ENCODE peak calls at places on chromosomes 16 and 17, in four cellular contexts. Z is cardiac fibroblast, S is MCF 10A, C is omental fat pad. H is an unnamed sample.
A peak's percentile ranks its signal among the peaks of the same experiment; 100 is the strongest.

GRCh38 chr17:556431-556995 is 158.1 kb downstream of the VPS53 start:
- DNase-seq in Z (peak; percentile 58), S (no peak), C (no peak), H (peak; percentile 51)

GRCh38 chr17:66737524-66737923 is 97.4 kb upstream of the CACNG5 start:
- DNase-seq in Z (peak; percentile 76), S (no peak), C (no peak), H (peak; percentile 77)

GRCh38 chr17:18093616-18094408 is 6.1 kb downstream of the DRG2 start:
- DNase-seq in Z (peak; percentile 82), S (peak; percentile 62), C (no peak), H (peak; percentile 92)

GRCh38 chr17:44122825-44123355 is 551 bp downstream of the HDAC5 start:
- DNase-seq in Z (no peak), S (no peak), C (no peak), H (no peak)

GRCh38 chr16:52562770-52563169 is 15.8 kb upstream of the TOX3 start:
- DNase-seq in Z (no peak), S (no peak), C (no peak), H (no peak)

GRCh38 chr16:31143889-31144148 is 6.0 kb downstream of the PRSS36 start:
- DNase-seq in Z (no peak), S (no peak), C (no peak), H (no peak)

GRCh38 chr16:71552698-71553503 is 24.0 kb downstream of the TAT start:
- DNase-seq in Z (no peak), S (peak; percentile 30), C (no peak), H (no peak)

GRCh38 chr16:27618611-27619380 is 68.9 kb downstream of the KATNIP start:
- DNase-seq in Z (no peak), S (no peak), C (no peak), H (peak; percentile 24)

GRCh38 chr17:77110006-77110374 is 30.8 kb upstream of the SEC14L1 start:
- DNase-seq in Z (peak; percentile 89), S (no peak), C (no peak), H (peak; percentile 77)

GRCh38 chr17:72479113-72479512 is 358.3 kb downstream of the SOX9 start:
- DNase-seq in Z (no peak), S (no peak), C (no peak), H (no peak)

GRCh38 chr17:27504188-27504995 is 48.1 kb downstream of the KSR1 start:
- DNase-seq in Z (peak; percentile 43), S (no peak), C (no peak), H (peak; percentile 38)

GRCh38 chr17:17351901-17352781 is 49.0 kb downstream of the NT5M start:
- DNase-seq in Z (peak; percentile 54), S (no peak), C (no peak), H (peak; percentile 33)

GRCh38 chr16:57807968-57808528 is 5.8 kb upstream of the KIFC3 start:
- DNase-seq in Z (peak; percentile 89), S (peak; percentile 92), C (peak; percentile 74), H (peak; percentile 94)

GRCh38 chr17:2468270-2468669 is 43.4 kb downstream of the METTL16 start:
- DNase-seq in Z (peak; percentile 83), S (no peak), C (no peak), H (no peak)

GRCh38 chr16:14455577-14455976 is 174.5 kb downstream of the PARN start:
- DNase-seq in Z (no peak), S (no peak), C (no peak), H (peak; percentile 13)

GRCh38 chr17:39745335-39746144 is 7.8 kb downstream of the GRB7 start:
- DNase-seq in Z (no peak), S (no peak), C (no peak), H (no peak)

GRCh38 chr17:17060930-17061329 is 18.7 kb downstream of the MPRIP start:
- DNase-seq in Z (no peak), S (no peak), C (no peak), H (no peak)

GRCh38 chr16:57462209-57462977 is at the start of gene POLR2C:
- DNase-seq in Z (peak; percentile 90), S (peak; percentile 81), C (peak; percentile 71), H (peak; percentile 88)

GRCh38 chr17:21042434-21043295 is at the start of gene USP22:
- DNase-seq in Z (no peak), S (no peak), C (no peak), H (no peak)

GRCh38 chr17:48505788-48506187 is 25.0 kb downstream of the HOXB1 start:
- DNase-seq in Z (peak; percentile 78), S (peak; percentile 76), C (no peak), H (peak; percentile 67)

GRCh38 chr17:30218689-30219266 is 16.7 kb downstream of the SLC6A4 start:
- DNase-seq in Z (no peak), S (no peak), C (no peak), H (no peak)

GRCh38 chr16:11629071-11630030 is 38.9 kb upstream of the SNN start:
- DNase-seq in Z (no peak), S (no peak), C (no peak), H (peak; percentile 96)

GRCh38 chr16:57590654-57591085 is 37.8 kb upstream of the ADGRG1 start:
- DNase-seq in Z (peak; percentile 70), S (peak; percentile 64), C (no peak), H (peak; percentile 80)

GRCh38 chr17:80225230-80225629 is 5.0 kb downstream of the SLC26A11 start:
- DNase-seq in Z (no peak), S (no peak), C (no peak), H (no peak)
- TF ChIP-seq CTCF in Z (no peak), S (no peak), C (no peak), H (no peak)

DNA sequence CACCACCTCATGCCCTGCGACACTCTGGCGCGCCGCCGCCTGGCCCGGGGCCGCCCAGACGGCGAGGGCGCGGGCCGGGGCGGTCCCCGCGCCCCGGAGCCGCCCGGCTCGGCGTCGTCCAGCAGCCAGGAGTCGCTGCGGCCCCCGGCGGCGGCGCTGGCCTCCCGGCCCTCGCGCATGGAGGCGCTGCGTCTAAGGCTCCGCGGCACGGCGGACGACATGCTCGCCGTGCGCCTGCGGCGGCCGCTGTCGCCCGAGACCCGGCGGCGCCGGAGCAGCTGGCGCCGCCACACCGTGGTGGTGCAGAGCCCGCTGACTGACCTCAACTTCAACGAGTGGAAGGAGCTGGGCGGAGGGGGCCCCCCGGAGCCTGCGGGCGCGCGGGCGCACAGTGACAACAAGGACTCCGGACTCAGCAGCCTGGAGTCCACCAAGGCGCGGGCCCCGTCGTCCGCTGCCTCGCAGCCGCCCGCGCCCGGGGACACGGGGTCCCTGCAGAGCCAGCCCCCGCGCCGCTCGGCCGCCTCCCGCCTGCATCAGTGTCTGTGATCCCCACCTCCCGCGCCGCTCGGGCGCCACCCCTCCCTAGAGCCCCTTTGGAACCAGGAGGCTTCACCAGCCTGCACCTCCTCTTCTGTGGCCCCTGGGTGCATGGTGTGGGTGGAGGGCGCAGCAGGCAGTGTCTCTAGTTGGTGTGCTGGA is 82.3 kb downstream of the ARHGAP23 start:
- DNase-seq in Z (peak; percentile 55), S (no peak), C (no peak), H (peak; percentile 47)
- TF ChIP-seq CTCF in Z (no peak), S (no peak), C (no peak), H (no peak)

GRCh38 chr16:4471869-4472268 is 2.6 kb downstream of the NMRAL1 start:
- DNase-seq in Z (no peak), S (no peak), C (no peak), H (no peak)

GRCh38 chr16:4472880-4473279 is 1.5 kb downstream of the NMRAL1 start:
- DNase-seq in Z (no peak), S (no peak), C (no peak), H (no peak)

GRCh38 chr16:4474192-4474961 is at the start of gene NMRAL1:
- DNase-seq in Z (peak; percentile 96), S (peak; percentile 94), C (peak; percentile 81), H (peak; percentile 93)

GRCh38 chr16:4477966-4478365 is 1.8 kb downstream of the HMOX2 start:
- DNase-seq in Z (peak; percentile 63), S (peak; percentile 73), C (no peak), H (peak; percentile 50)

DNA sequence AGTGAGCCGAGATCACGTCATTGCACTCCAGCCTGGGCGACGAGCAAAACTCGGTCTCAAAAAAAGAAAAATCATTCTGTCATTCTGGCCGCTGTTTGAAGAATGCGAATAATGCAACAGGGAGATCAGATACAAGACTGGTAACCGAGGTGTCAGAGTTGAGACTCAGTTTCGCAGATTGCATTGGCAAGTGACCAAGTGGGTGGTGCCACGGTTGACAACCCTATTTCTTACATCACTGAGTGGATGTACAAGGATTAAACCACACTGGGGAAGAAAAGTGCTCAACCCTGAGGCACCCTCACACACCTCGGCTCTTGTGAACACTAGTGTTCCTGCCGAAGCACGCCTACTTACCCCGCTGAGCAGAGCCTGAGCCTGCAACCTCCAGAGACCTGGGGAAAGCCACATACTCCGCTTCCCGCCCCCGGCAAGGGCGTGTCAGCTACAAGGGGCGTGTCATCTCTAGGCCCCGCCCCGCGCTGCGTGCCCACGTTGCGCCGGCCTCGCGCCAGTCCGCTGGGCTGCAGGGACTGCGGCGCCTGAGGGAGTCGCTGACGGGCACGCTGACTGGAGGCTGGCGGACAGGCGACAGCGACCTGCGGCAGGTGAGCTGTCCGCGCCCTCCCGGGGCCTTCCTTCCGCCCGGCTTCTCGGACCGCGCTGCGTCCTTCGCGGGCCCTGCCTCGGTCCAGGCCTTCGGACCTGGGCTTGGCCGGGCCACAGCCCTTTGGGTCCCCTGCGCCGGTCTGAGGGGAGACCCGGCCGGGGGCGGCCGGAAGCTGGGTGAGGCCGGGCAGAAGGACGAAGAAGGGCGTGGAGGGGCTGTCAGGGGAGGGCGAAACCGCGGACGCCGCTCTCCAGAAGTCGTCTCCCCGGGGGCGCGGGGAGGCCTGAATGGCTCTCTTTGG is at the start of gene HMOX2:
- DNase-seq in Z (peak; percentile 93), S (peak; percentile 92), C (peak; percentile 90), H (peak; percentile 92)
- TF ChIP-seq CTCF in Z (no peak), S (peak; percentile 41), C (no peak), H (peak; percentile 27)

GRCh38 chr16:19213885-19214284 is 45.8 kb downstream of the SYT17 start:
- DNase-seq in Z (no peak), S (no peak), C (no peak), H (no peak)
- TF ChIP-seq CTCF in Z (no peak), S (no peak), C (no peak), H (peak; percentile 3)

DNA sequence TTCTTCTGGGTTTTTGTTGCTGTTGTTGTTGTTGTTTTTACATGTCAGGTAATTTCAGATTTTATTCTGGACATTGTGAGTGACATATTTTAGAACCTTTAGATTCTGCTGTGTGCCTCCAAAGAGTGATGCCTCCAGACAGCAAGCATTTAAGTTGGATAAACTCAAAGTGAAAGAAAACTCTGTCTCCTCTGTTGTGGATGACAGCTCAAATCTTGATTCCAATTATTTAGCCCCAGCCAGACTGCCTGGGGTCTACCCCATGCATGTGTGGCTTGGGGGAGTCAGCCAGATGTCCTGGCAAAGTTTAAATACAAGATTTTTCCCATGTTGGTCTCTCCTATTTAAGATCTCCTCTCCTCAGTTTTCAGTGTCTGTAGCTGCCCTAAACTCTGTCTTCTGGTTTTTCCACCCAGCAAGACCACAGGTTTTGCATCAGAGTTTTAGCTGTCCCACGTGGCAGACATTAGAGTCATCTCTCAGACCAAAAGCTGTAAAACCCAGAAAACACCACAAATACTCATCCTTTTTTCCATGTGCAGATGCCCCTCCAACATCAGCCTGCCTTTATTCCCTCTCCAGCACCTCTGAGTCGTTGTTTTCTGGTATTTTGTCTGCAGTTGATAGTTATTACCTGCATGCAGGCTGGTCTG is 19.4 kb upstream of the ZNF469 start:
- DNase-seq in Z (no peak), S (no peak), C (no peak), H (no peak)
- TF ChIP-seq CTCF in Z (no peak), S (no peak), C (no peak), H (no peak)

H was measured in choroid plexus epithelial cell.